ENCODE peak calls at places on chromosomes 12 and 14, in eight cellular contexts. N is DMS 273 treated with DMSO at 0.1 percent for 48 hours, U is GDM1, R is NB4, J is astrocyte of the hippocampus, D is neuronal stem cell, I is nephron progenitor cell, P is dorsolateral prefrontal cortex. E is an unnamed sample.

GRCh38 chr12:75692883-75693282 is 181.5 kb upstream of the KRR1 start:
- DNase-seq in N (no peak), U (no peak), R (no peak), J (peak), D (no peak), I (no peak), P (no peak), E (no peak)

GRCh38 chr14:77407158-77407557 is 16.2 kb downstream of the NOXRED1 start:
- DNase-seq in N (no peak), U (peak), R (peak), J (no peak), D (no peak), I (no peak), P (no peak), E (no peak)

GRCh38 chr12:62660763-62661162 is 194.1 kb downstream of the MON2 start:
- DNase-seq in N (no peak), U (no peak), R (no peak), J (peak), D (no peak), I (no peak), P (no peak), E (no peak)

GRCh38 chr12:57216014-57216891 is at the start of gene NXPH4:
- DNase-seq in N (no peak), U (no peak), R (no peak), J (peak), D (no peak), I (peak), P (no peak), E (no peak)

GRCh38 chr14:21264025-21264801 is 5.0 kb downstream of the HNRNPC start:
- DNase-seq in N (no peak), U (no peak), R (peak), J (peak), D (no peak), I (no peak), P (no peak), E (no peak)

GRCh38 chr12:82862069-82862841 is 175.5 kb downstream of the TMTC2 start:
- DNase-seq in N (no peak), U (no peak), R (peak), J (peak), D (no peak), I (no peak), P (no peak), E (no peak)

GRCh38 chr12:22477166-22477893 is 67.0 kb downstream of the C2CD5 start:
- DNase-seq in N (no peak), U (no peak), R (peak), J (peak), D (no peak), I (no peak), P (no peak), E (no peak)

GRCh38 chr12:124599074-124599999 is 31.9 kb upstream of the NCOR2 start:
- DNase-seq in N (no peak), U (no peak), R (peak), J (peak), D (no peak), I (no peak), P (no peak), E (no peak)

GRCh38 chr14:96625436-96625945 is 123.3 kb downstream of the PAPOLA start:
- DNase-seq in N (no peak), U (no peak), R (no peak), J (no peak), D (no peak), I (no peak), P (no peak), E (no peak)

GRCh38 chr12:30746190-30746589 is 8.6 kb downstream of the CAPRIN2 start:
- DNase-seq in N (no peak), U (no peak), R (no peak), J (no peak), D (no peak), I (no peak), P (no peak), E (no peak)

GRCh38 chr14:67544590-67544989 is 11.5 kb downstream of the PLEKHH1 start:
- DNase-seq in N (no peak), U (no peak), R (no peak), J (no peak), D (no peak), I (no peak), P (no peak), E (no peak)

GRCh38 chr14:77026166-77026929 is 2.2 kb downstream of the IRF2BPL start:
- DNase-seq in N (no peak), U (no peak), R (no peak), J (peak), D (peak), I (no peak), P (no peak), E (no peak)

GRCh38 chr14:63276016-63276415 is 42.7 kb downstream of the GPHB5 start:
- DNase-seq in N (no peak), U (no peak), R (no peak), J (no peak), D (no peak), I (no peak), P (no peak), E (no peak)

GRCh38 chr12:111775205-111776193 is 8.8 kb downstream of the ALDH2 start:
- DNase-seq in N (no peak), U (peak), R (peak), J (peak), D (no peak), I (peak), P (peak), E (peak)

GRCh38 chr14:102252834-102253801 is 51.8 kb downstream of the MOK start:
- DNase-seq in N (no peak), U (no peak), R (no peak), J (no peak), D (no peak), I (no peak), P (no peak), E (no peak)

GRCh38 chr12:95088339-95088738 is 14.9 kb upstream of the NR2C1 start:
- DNase-seq in N (no peak), U (no peak), R (no peak), J (no peak), D (no peak), I (no peak), P (no peak), E (no peak)

GRCh38 chr14:76866469-76866868 is 40.3 kb downstream of the LRRC74A start:
- DNase-seq in N (no peak), U (no peak), R (no peak), J (no peak), D (no peak), I (no peak), P (no peak), E (no peak)

GRCh38 chr14:105097797-105098127 is 32.5 kb upstream of the GPR132 start:
- DNase-seq in N (no peak), U (no peak), R (no peak), J (no peak), D (no peak), I (no peak), P (no peak), E (no peak)

GRCh38 chr12:13486794-13487193 is 290.3 kb downstream of the EMP1 start:
- DNase-seq in N (no peak), U (no peak), R (no peak), J (no peak), D (no peak), I (no peak), P (no peak), E (no peak)

GRCh38 chr12:4545195-4545594 is 6.5 kb downstream of the RAD51AP1 start:
- DNase-seq in N (no peak), U (no peak), R (no peak), J (no peak), D (no peak), I (no peak), P (no peak), E (no peak)

GRCh38 chr12:32033411-32033810 is 73.2 kb upstream of the BICD1 start:
- DNase-seq in N (no peak), U (no peak), R (no peak), J (no peak), D (no peak), I (no peak), P (no peak), E (no peak)

E was measured in HAP-1.